ENCODE peak calls at places on chromosomes 5 and 9, in six cellular contexts. D is GM23338; C is SW480; N is kidney tubule cell; B is NCI-H774; V is activated CD8-positive, alpha-beta memory T cell treated with anti-CD3 and anti-CD28 coated beads for 24 hours. Q is an unnamed sample.

GRCh38 chr5:72815580-72816296 is 723 bp upstream of the TNPO1 start:
- DNase-seq in B (no peak), D (no peak), V (no peak), N (peak), C (peak), Q (no peak)

GRCh38 chr9:122393284-122393983 is 22.6 kb downstream of the PTGS1 start:
- DNase-seq in D (no peak), B (no peak), C (no peak), N (no peak), V (no peak), Q (no peak)

GRCh38 chr5:92941806-92942205 is 639.2 kb downstream of the NR2F1-AS1 start:
- DNase-seq in N (peak), C (no peak), V (no peak), B (no peak), D (no peak), Q (no peak)

GRCh38 chr5:54362992-54363630 is 52.7 kb upstream of the ARL15 start:
- DNase-seq in D (no peak), B (no peak), N (peak), V (no peak), C (no peak), Q (no peak)

GRCh38 chr9:77865385-77865784 is 166.2 kb downstream of the GNAQ start:
- DNase-seq in C (peak), N (no peak), B (no peak), V (no peak), D (no peak), Q (no peak)

GRCh38 chr9:114382951-114383865 is 4.6 kb downstream of the AKNA start:
- DNase-seq in N (no peak), B (no peak), V (peak), D (peak), C (no peak), Q (peak)

GRCh38 chr9:36325081-36325828 is 67.0 kb upstream of the GNE start:
- DNase-seq in D (no peak), B (no peak), N (no peak), C (no peak), V (no peak), Q (no peak)

GRCh38 chr9:135247174-135247930 is 159.9 kb downstream of the OLFM1 start:
- DNase-seq in D (no peak), N (no peak), B (no peak), V (no peak), C (no peak), Q (no peak)

GRCh38 chr5:82909816-82910215 is 167.4 kb downstream of the TMEM167A start:
- DNase-seq in D (no peak), B (no peak), C (no peak), N (no peak), V (no peak), Q (no peak)